ENCODE peak calls at places on chromosomes 12 and 14, in six cellular contexts. H, V, J, Y, N and M are unnamed samples.

GRCh38 chr14:31927348-31927826 is 149.7 kb upstream of the ARHGAP5 start:
- DNase-seq in H (peak; percentile 97), V (peak; percentile 95), J (peak; percentile 92), Y (no peak), N (peak; percentile 91), M (peak; percentile 79)

GRCh38 chr14:104288272-104288671 is 149.9 kb downstream of the KIF26A start:
- DNase-seq in H (no peak), V (no peak), J (no peak), Y (no peak), N (no peak), M (no peak)

GRCh38 chr12:110762891-110763290 is 20.2 kb upstream of the PPP1CC start:
- DNase-seq in H (no peak), V (no peak), J (no peak), Y (no peak), N (no peak), M (no peak)

GRCh38 chr12:5507944-5508343 is 76.0 kb downstream of the NTF3 start:
- DNase-seq in H (no peak), V (no peak), J (no peak), Y (no peak), N (no peak), M (no peak)

GRCh38 chr14:101370593-101371569 is 190.4 kb upstream of the DIO3 start:
- DNase-seq in H (no peak), V (no peak), J (no peak), Y (no peak), N (no peak), M (no peak)

GRCh38 chr12:28611115-28611435 is 420.8 kb downstream of the CCDC91 start:
- DNase-seq in H (peak; percentile 93), V (peak; percentile 78), J (peak; percentile 92), Y (peak; percentile 23), N (peak; percentile 71), M (peak; percentile 51)

GRCh38 chr14:59221558-59221957 is 33.1 kb downstream of the DAAM1 start:
- DNase-seq in H (peak; percentile 15), V (no peak), J (no peak), Y (no peak), N (no peak), M (no peak)

GRCh38 chr14:104318558-104319488 is 180.4 kb downstream of the KIF26A start:
- DNase-seq in H (no peak), V (no peak), J (no peak), Y (no peak), N (no peak), M (no peak)

GRCh38 chr14:65304239-65304638 is 108.3 kb upstream of the FUT8 start:
- DNase-seq in H (no peak), V (no peak), J (no peak), Y (no peak), N (no peak), M (no peak)

GRCh38 chr12:89707623-89707991 is 1.0 kb downstream of the ATP2B1 start:
- DNase-seq in H (no peak), V (peak; percentile 16), J (peak; percentile 28), Y (peak; percentile 25), N (no peak), M (no peak)

GRCh38 chr14:94312481-94313246 is 10.5 kb downstream of the SERPINA6 start:
- DNase-seq in H (no peak), V (peak; percentile 92), J (no peak), Y (no peak), N (no peak), M (no peak)

GRCh38 chr12:27123642-27124041 is 41.3 kb upstream of the C12orf71 start:
- DNase-seq in H (no peak), V (peak; percentile 63), J (peak; percentile 14), Y (no peak), N (no peak), M (no peak)

GRCh38 chr12:51351913-51352532 is 5.5 kb upstream of the CELA1 start:
- DNase-seq in H (peak; percentile 66), V (peak; percentile 60), J (peak; percentile 66), Y (no peak), N (no peak), M (no peak)

GRCh38 chr12:3661028-3661427 is 91.9 kb downstream of the CRACR2A start:
- DNase-seq in H (no peak), V (no peak), J (no peak), Y (no peak), N (no peak), M (no peak)

DNA sequence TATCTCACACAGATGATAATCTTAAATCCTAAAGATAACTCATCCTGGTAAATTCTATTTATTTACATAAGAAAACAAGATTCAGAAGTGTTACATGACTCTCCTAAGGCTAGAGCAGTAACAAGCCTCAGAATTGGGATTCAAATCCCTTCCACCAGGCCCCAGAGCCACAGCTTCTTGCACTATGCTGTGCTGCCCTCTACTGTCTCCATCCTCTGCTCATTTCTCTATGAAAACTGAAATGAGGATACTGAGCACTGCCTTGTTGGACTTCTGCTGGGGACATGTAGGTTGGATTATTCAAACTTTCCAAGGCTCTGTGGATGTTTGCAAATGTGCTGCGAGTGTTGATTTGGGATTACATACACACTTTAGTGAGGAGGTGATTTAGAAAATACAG is 23.5 kb upstream of the C12orf50 start:
- DNase-seq in H (peak; percentile 44), V (peak; percentile 57), J (peak; percentile 52), Y (no peak), N (no peak), M (no peak)
- TF ChIP-seq CTCF in H (peak; percentile 49), V (peak; percentile 73), J (peak; percentile 39), Y (no peak), N (peak; percentile 59), M (peak; percentile 59)

GRCh38 chr14:95895720-95896119 is 19.1 kb downstream of the TUNAR start:
- DNase-seq in H (no peak), V (no peak), J (no peak), Y (no peak), N (no peak), M (no peak)
- TF ChIP-seq CTCF in H (peak; percentile 17), V (peak; percentile 2), J (no peak), Y (no peak), N (peak; percentile 17), M (peak; percentile 20)

GRCh38 chr12:56581418-56582145 is 48.5 kb downstream of the BAZ2A start:
- DNase-seq in H (peak; percentile 69), V (peak; percentile 77), J (peak; percentile 82), Y (no peak), N (no peak), M (no peak)
- TF ChIP-seq CTCF in H (no peak), V (no peak), J (no peak), Y (no peak), N (no peak), M (no peak)

DNA sequence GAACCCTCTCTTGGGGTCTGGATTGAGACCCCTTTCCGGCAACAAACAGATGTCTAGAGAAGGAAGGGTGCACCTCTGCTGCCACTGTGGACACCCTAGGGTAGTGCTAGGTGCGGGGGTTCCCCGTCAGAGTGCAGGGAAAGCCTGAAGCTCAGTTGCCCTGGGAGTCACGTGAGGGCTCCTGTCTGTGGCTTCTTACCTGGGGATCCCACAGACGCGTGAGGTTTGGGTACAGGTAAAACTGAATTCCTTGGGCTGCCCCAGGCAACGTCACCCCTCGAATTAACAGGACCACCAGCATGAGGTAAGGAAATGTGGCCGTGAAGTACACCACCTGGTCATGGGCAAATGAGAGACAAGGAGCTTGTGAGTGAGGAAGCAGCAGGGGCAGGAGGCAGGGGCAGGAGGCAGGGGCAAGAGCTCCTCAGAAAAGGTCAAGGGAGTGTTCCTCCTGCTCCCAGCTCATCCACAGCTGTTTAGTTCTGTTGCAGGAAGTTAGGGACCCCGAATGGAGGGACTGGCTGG is 21.0 kb upstream of the SLC6A12 start:
- DNase-seq in H (no peak), V (no peak), J (no peak), Y (no peak), N (no peak), M (no peak)
- TF ChIP-seq CTCF in H (no peak), V (no peak), J (no peak), Y (no peak), N (no peak), M (no peak)

DNA sequence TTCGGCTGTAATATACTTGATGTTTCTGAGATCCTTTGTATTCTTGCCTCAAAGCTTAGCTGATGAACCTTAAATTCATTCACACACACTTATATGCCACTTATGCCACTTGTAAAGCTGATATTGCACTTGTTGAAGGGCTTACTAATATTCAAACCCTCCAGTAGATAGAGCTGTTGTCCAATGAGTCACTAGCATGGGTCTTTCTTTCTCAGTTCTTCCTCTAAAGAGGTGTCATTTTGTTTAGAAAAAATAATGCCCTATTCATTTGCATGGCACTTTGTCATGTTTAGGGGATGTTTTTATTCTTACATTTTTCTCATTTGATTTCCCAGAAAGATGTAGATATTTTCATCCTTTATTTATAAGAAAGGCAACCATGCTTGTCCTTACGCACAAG is 56.4 kb downstream of the MON2 start:
- DNase-seq in H (peak; percentile 15), V (peak; percentile 4), J (no peak), Y (no peak), N (no peak), M (no peak)
- TF ChIP-seq CTCF in H (peak; percentile 18), V (no peak), J (no peak), Y (no peak), N (no peak), M (no peak)

DNA sequence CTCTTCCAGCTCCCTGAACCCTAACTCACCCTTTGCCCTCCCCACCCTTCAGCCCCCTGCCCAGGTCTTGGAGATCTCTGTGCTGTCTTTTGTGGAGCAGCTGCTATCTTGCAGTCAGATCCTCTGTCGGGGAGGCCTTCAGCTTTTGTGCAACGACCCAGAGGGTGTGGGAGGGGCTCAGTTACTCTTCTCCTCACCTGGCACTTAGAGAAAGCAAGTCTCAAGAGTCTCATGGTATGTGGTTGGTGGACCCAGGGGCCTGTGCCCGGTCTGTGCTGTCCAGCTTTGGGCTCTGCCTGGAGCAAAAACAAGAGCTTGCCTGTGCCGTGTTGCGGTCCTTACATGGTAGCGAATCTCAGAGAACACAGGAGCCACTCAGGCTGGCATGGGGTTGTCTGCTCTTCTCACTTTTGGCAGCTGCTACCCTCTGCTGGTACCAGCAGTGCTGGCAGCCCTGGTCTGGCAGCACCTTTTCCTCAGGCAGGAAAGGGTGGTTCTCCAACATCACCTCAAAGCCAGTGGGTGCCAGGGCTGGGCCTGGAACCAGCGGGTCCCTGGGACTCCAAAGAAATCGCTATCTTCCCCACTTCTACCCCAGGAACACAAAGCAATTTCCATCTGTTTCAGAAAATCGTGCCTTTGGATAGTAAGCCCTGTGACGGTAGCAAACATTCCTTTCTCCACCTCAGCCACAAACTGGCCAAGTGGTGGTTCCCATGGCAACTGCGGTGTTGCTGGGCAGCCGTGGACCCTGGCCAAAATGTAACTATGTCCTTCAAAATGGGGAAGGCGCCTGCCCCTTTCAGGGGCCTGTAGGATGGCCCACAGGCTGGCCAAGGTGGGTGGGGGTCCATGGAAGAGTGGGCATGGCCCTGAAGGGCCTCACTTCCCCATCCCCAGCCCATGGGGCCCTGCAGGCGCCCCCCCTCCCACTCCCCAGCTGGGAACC is 90.0 kb downstream of the RIN3 start:
- DNase-seq in H (peak; percentile 83), V (peak; percentile 70), J (no peak), Y (no peak), N (no peak), M (no peak)
- TF ChIP-seq CTCF in H (peak; percentile 32), V (peak; percentile 83), J (no peak), Y (no peak), N (peak; percentile 37), M (peak; percentile 25)

GRCh38 chr12:96698521-96698920 is 208.5 kb upstream of the NEDD1 start:
- DNase-seq in H (no peak), V (no peak), J (no peak), Y (no peak), N (no peak), M (no peak)
- TF ChIP-seq CTCF in H (peak; percentile 17), V (peak; percentile 19), J (no peak), Y (no peak), N (no peak), M (peak; percentile 15)